ENCODE peak calls at places on chromosome 14, in seven cellular contexts. U, X, S, F, I, B and R are unnamed samples.

GRCh38 chr14:99007795-99008194 is 264.2 kb downstream of the BCL11B start:
- DNase-seq in U (no peak), X (no peak), S (no peak), F (no peak), I (no peak), B (no peak), R (no peak)

GRCh38 chr14:92463141-92463540 is 50.4 kb upstream of the RIN3 start:
- DNase-seq in U (no peak), X (no peak), S (no peak), F (no peak), I (no peak), B (no peak), R (no peak)

GRCh38 chr14:95394981-95395737 is 75.5 kb upstream of the CLMN start:
- DNase-seq in U (no peak), X (peak), S (no peak), F (no peak), I (no peak), B (no peak), R (no peak)

GRCh38 chr14:92944976-92945375 is 22.0 kb downstream of the CHGA start:
- DNase-seq in U (no peak), X (no peak), S (no peak), F (no peak), I (no peak), B (peak), R (no peak)

GRCh38 chr14:64701660-64702059 is 2.6 kb upstream of the PLEKHG3 start:
- DNase-seq in U (no peak), X (no peak), S (no peak), F (no peak), I (no peak), B (no peak), R (no peak)

GRCh38 chr14:20429801-20430669 is 5.9 kb downstream of the KLHL33 start:
- DNase-seq in U (no peak), X (no peak), S (no peak), F (no peak), I (no peak), B (no peak), R (no peak)

GRCh38 chr14:94707494-94707893 is 62.4 kb downstream of the GSC start:
- DNase-seq in U (no peak), X (no peak), S (no peak), F (no peak), I (peak), B (no peak), R (no peak)

GRCh38 chr14:49688701-49689030 is 652 bp upstream of the POLE2 start:
- DNase-seq in U (no peak), X (no peak), S (no peak), F (no peak), I (no peak), B (no peak), R (no peak)

GRCh38 chr14:20486700-20487401 is 17.6 kb downstream of the PNP start:
- DNase-seq in U (no peak), X (no peak), S (no peak), F (no peak), I (no peak), B (no peak), R (no peak)

GRCh38 chr14:105157872-105158271 is 10.7 kb downstream of the JAG2 start:
- DNase-seq in U (no peak), X (no peak), S (no peak), F (no peak), I (no peak), B (no peak), R (no peak)

GRCh38 chr14:52002542-52002941 is 13.2 kb downstream of the RTRAF start:
- DNase-seq in U (no peak), X (no peak), S (no peak), F (no peak), I (no peak), B (no peak), R (no peak)

GRCh38 chr14:85532981-85533820 is 3.3 kb downstream of the FLRT2 start:
- DNase-seq in U (no peak), X (peak), S (peak), F (no peak), I (peak), B (peak), R (peak)

GRCh38 chr14:54881761-54882401 is 20.7 kb downstream of the GCH1 start:
- DNase-seq in U (no peak), X (peak), S (no peak), F (no peak), I (no peak), B (no peak), R (no peak)

GRCh38 chr14:49173765-49174373 is 412.3 kb downstream of the RPS29 start:
- DNase-seq in U (peak), X (peak), S (peak), F (no peak), I (peak), B (peak), R (peak)

GRCh38 chr14:72178517-72178916 is 246.3 kb downstream of the RGS6 start:
- DNase-seq in U (no peak), X (no peak), S (no peak), F (no peak), I (no peak), B (no peak), R (no peak)

GRCh38 chr14:50083467-50084337 is 32.7 kb downstream of the VCPKMT start:
- DNase-seq in U (no peak), X (no peak), S (no peak), F (no peak), I (no peak), B (no peak), R (no peak)

GRCh38 chr14:96059519-96060135 is 20.5 kb downstream of the C14orf132 start:
- DNase-seq in U (no peak), X (no peak), S (no peak), F (no peak), I (no peak), B (no peak), R (no peak)

GRCh38 chr14:94748667-94749347 is 21.1 kb downstream of the GSC start:
- DNase-seq in U (no peak), X (no peak), S (no peak), F (no peak), I (no peak), B (peak), R (peak)

GRCh38 chr14:23146423-23146910 is 27.4 kb upstream of the CEBPE start:
- DNase-seq in U (no peak), X (no peak), S (no peak), F (no peak), I (no peak), B (no peak), R (no peak)

GRCh38 chr14:34835312-34835711 is 39.8 kb downstream of the BAZ1A start:
- DNase-seq in U (no peak), X (no peak), S (no peak), F (no peak), I (no peak), B (no peak), R (no peak)

GRCh38 chr14:54697806-54698205 is 130.9 kb downstream of the SAMD4A start:
- DNase-seq in U (no peak), X (no peak), S (no peak), F (no peak), I (no peak), B (no peak), R (no peak)

GRCh38 chr14:55545779-55546178 is 34.2 kb upstream of the KTN1 start:
- DNase-seq in U (no peak), X (no peak), S (no peak), F (no peak), I (no peak), B (no peak), R (no peak)